ENCODE peak calls at places on chromosome 19, in nine cellular contexts. H is neural progenitor cell, Z is left ventricle myocardium inferior, X is fibroblast of lung, T is SK-N-SH, B is upper lobe of right lung, S is Peyer's patch, F is left lung, K is Caco-2. R is an unnamed sample.

GRCh38 chr19:45276284-45276687 is 25.2 kb downstream of the MARK4 start:
- DNase-seq in H (no peak), T (peak; percentile 68), B (no peak), K (no peak), F (no peak), S (no peak), X (peak; percentile 24), Z (no peak), R (no peak)

GRCh38 chr19:11478167-11479089 is 2.4 kb downstream of the ELAVL3 start:
- DNase-seq in S (no peak), Z (no peak), T (no peak), H (no peak), B (no peak), K (no peak), F (no peak), X (no peak), R (no peak)

GRCh38 chr19:547836-548720 is 4.2 kb downstream of the GZMM start:
- DNase-seq in K (no peak), Z (no peak), S (no peak), F (no peak), T (no peak), B (no peak), X (no peak), H (no peak), R (no peak)

GRCh38 chr19:14059093-14059480 is 2.8 kb downstream of the PALM3 start:
- DNase-seq in K (no peak), S (no peak), X (no peak), B (peak; percentile 67), H (peak; percentile 56), Z (no peak), T (peak; percentile 66), F (no peak), R (no peak)

GRCh38 chr19:55406869-55407624 is 541 bp downstream of the UBE2S start:
- DNase-seq in T (peak; percentile 70), Z (peak; percentile 34), H (peak; percentile 42), S (no peak), F (peak; percentile 47), X (peak; percentile 37), B (peak; percentile 77), K (peak; percentile 36), R (no peak)

GRCh38 chr19:1872807-1873523 is 9.6 kb upstream of the KLF16 start:
- DNase-seq in T (no peak), K (no peak), S (no peak), X (no peak), F (no peak), Z (no peak), H (no peak), B (no peak), R (no peak)

GRCh38 chr19:51093510-51094345 is 11.0 kb upstream of the KLK14 start:
- DNase-seq in Z (no peak), H (no peak), B (no peak), X (no peak), T (no peak), S (no peak), K (no peak), F (no peak), R (no peak)

GRCh38 chr19:44807162-44807561 is 1.7 kb upstream of the BCAM start:
- DNase-seq in K (peak; percentile 84), Z (no peak), F (peak; percentile 57), B (peak; percentile 73), H (no peak), S (no peak), X (no peak), T (no peak), R (peak; percentile 73)

GRCh38 chr19:3231288-3231687 is 6.8 kb downstream of the CELF5 start:
- DNase-seq in B (no peak), H (no peak), Z (no peak), X (no peak), S (no peak), K (no peak), T (no peak), F (no peak), R (no peak)

GRCh38 chr19:11673608-11674041 is 65.1 kb downstream of the ZNF823 start:
- DNase-seq in B (peak; percentile 87), F (peak; percentile 64), S (no peak), T (no peak), H (peak; percentile 91), X (peak; percentile 73), Z (peak; percentile 66), K (peak; percentile 37), R (peak; percentile 78)

GRCh38 chr19:33685541-33685940 is 63.8 kb downstream of the CHST8 start:
- DNase-seq in X (no peak), F (peak; percentile 24), T (peak; percentile 73), K (no peak), H (no peak), Z (no peak), B (peak; percentile 43), S (no peak), R (peak; percentile 6)

GRCh38 chr19:28400953-28401671 is 811.8 kb downstream of the UQCRFS1 start:
- DNase-seq in T (no peak), Z (no peak), S (no peak), H (no peak), K (no peak), X (no peak), F (no peak), B (no peak), R (no peak)

GRCh38 chr19:50173144-50173543 is 10.1 kb upstream of the IZUMO2 start:
- DNase-seq in B (no peak), Z (no peak), S (no peak), X (no peak), F (no peak), T (no peak), K (peak; percentile 34), H (no peak), R (no peak)

GRCh38 chr19:10086032-10086903 is at the start of gene SHFL:
- DNase-seq in T (peak; percentile 95), F (peak; percentile 86), S (peak; percentile 82), H (peak; percentile 77), Z (peak; percentile 72), K (peak; percentile 63), X (peak; percentile 58), B (peak; percentile 91), R (peak; percentile 65)

GRCh38 chr19:45569619-45570421 is 14.8 kb downstream of the OPA3 start:
- DNase-seq in F (peak; percentile 50), S (peak; percentile 75), K (peak; percentile 77), T (peak; percentile 74), X (peak; percentile 38), Z (peak; percentile 62), B (no peak), H (peak; percentile 80), R (no peak)

GRCh38 chr19:46724468-46724867 is 7.6 kb upstream of the PRKD2 start:
- DNase-seq in H (no peak), X (no peak), T (no peak), F (no peak), Z (no peak), B (no peak), K (no peak), S (no peak), R (no peak)
- TF ChIP-seq CTCF in H (no peak), X (no peak), T (no peak), F (no peak), Z (no peak), B (no peak), K (no peak), S (no peak), R (no peak)

GRCh38 chr19:7922841-7923205 is 2.7 kb downstream of the SNAPC2 start:
- DNase-seq in X (no peak), H (no peak), T (no peak), Z (no peak), K (no peak), S (no peak), F (no peak), B (no peak), R (no peak)

GRCh38 chr19:7924651-7925170 is 1.2 kb downstream of the CTXN1 start:
- DNase-seq in X (no peak), T (no peak), B (no peak), F (no peak), H (peak; percentile 39), Z (no peak), S (no peak), K (no peak), R (no peak)

GRCh38 chr19:7923295-7924191 is 2.4 kb downstream of the CTXN1 start:
- DNase-seq in K (no peak), F (no peak), B (no peak), Z (no peak), H (no peak), T (no peak), X (no peak), S (no peak), R (no peak)

GRCh38 chr19:7925171-7925837 is 631 bp downstream of the CTXN1 start:
- DNase-seq in Z (peak; percentile 50), F (no peak), X (peak; percentile 71), K (peak; percentile 85), H (peak; percentile 96), B (peak; percentile 85), T (peak; percentile 94), S (peak; percentile 68), R (no peak)

GRCh38 chr19:7924241-7924640 is 1.7 kb downstream of the CTXN1 start:
- DNase-seq in F (no peak), H (no peak), K (no peak), T (no peak), S (no peak), Z (no peak), B (no peak), X (no peak), R (no peak)
- H3K4me1 ChIP-seq in F (peaks cover 19% of the 10 kb centered on the region), H (peaks cover 8% of the 10 kb centered on the region), K (peaks cover 19% of the 10 kb centered on the region), T (peaks cover 33% of the 10 kb centered on the region), S (no peaks in the 10 kb centered on the region), Z (peaks cover 71% of the 10 kb centered on the region), B (peaks cover 33% of the 10 kb centered on the region), X (peaks cover 30% of the 10 kb centered on the region), R (peaks cover 39% of the 10 kb centered on the region)

GRCh38 chr19:35216026-35216832 is 12.3 kb downstream of the FAM187B start:
- DNase-seq in K (no peak), B (peak; percentile 43), X (no peak), S (no peak), T (no peak), F (no peak), Z (no peak), H (no peak), R (no peak)

GRCh38 chr19:35213678-35214632 is 14.6 kb downstream of the FAM187B start:
- DNase-seq in Z (peak; percentile 35), T (peak; percentile 72), F (peak; percentile 81), X (peak; percentile 76), H (no peak), S (peak; percentile 92), K (no peak), B (peak; percentile 72), R (peak; percentile 74)

GRCh38 chr19:35214766-35215422 is 13.6 kb downstream of the FAM187B start:
- DNase-seq in F (no peak), T (no peak), H (no peak), K (no peak), X (no peak), S (no peak), B (no peak), Z (no peak), R (no peak)

GRCh38 chr19:35219008-35219407 is 9.5 kb downstream of the FAM187B start:
- DNase-seq in B (no peak), H (no peak), K (no peak), T (no peak), S (no peak), Z (no peak), F (no peak), X (no peak), R (no peak)

GRCh38 chr19:35216833-35217707 is 11.5 kb downstream of the FAM187B start:
- DNase-seq in S (peak; percentile 70), F (no peak), H (no peak), K (peak; percentile 47), T (no peak), B (peak; percentile 62), X (no peak), Z (no peak), R (no peak)
- TF ChIP-seq CTCF in S (peak; percentile 30), F (no peak), H (no peak), K (no peak), T (no peak), B (no peak), X (no peak), Z (no peak), R (no peak)

GRCh38 chr19:38011426-38011825 is 104.4 kb downstream of the SIPA1L3 start:
- DNase-seq in X (no peak), T (no peak), B (no peak), K (no peak), F (no peak), S (no peak), H (no peak), Z (no peak), R (no peak)
- H3K4me1 ChIP-seq in X (no peaks in the 10 kb centered on the region), T (no peaks in the 10 kb centered on the region), B (peaks cover 5% of the 10 kb centered on the region), K (no peaks in the 10 kb centered on the region), F (no peaks in the 10 kb centered on the region), S (no peaks in the 10 kb centered on the region), H (peaks cover 6% of the 10 kb centered on the region), Z (no peaks in the 10 kb centered on the region), R (no peaks in the 10 kb centered on the region)

R was measured in breast epithelium.